ENCODE peak calls at places on chromosome 15, in nine cellular contexts. M is breast epithelium, K is K562, R is stomach, I is HCT116, A is HepG2, Q is endothelial cell of umbilical vein, W is prostate gland, C is transverse colon. G is an unnamed sample.

GRCh38 chr15:78212546-78213424 is 21.6 kb downstream of the ACSBG1 start:
- DNase-seq in M (peak; percentile 51), K (peak; percentile 78), R (peak; percentile 73), I (peak; percentile 41), A (peak; percentile 23), Q (peak; percentile 72), W (peak; percentile 67), C (peak; percentile 84), G (no peak)

GRCh38 chr15:68593341-68593740 is 14.5 kb downstream of the CORO2B start:
- DNase-seq in M (no peak), K (no peak), R (no peak), I (no peak), A (no peak), Q (no peak), W (no peak), C (no peak), G (no peak)

GRCh38 chr15:23035964-23036566 is 3.3 kb downstream of the TUBGCP5 start:
- DNase-seq in M (no peak), K (peak; percentile 80), R (peak; percentile 36), I (peak; percentile 54), A (peak; percentile 62), Q (peak; percentile 46), W (no peak), C (peak; percentile 29), G (peak; percentile 43)

GRCh38 chr15:89672221-89673161 is 6.7 kb downstream of the PLIN1 start:
- DNase-seq in M (no peak), K (no peak), R (no peak), I (no peak), A (no peak), Q (no peak), W (no peak), C (no peak), G (no peak)

GRCh38 chr15:57735406-57735805 is 28.9 kb downstream of the POLR2M start:
- DNase-seq in M (no peak), K (no peak), R (no peak), I (no peak), A (no peak), Q (no peak), W (no peak), C (no peak), G (no peak)

GRCh38 chr15:67100808-67101581 is 35.6 kb downstream of the SMAD3 start:
- DNase-seq in M (no peak), K (no peak), R (no peak), I (no peak), A (no peak), Q (no peak), W (no peak), C (no peak), G (no peak)

GRCh38 chr15:95304874-95305271 is 1025.6 kb upstream of the NR2F2 start:
- DNase-seq in M (no peak), K (no peak), R (no peak), I (no peak), A (no peak), Q (no peak), W (no peak), C (no peak), G (no peak)

GRCh38 chr15:84910928-84911623 is 26.6 kb downstream of the SLC28A1 start:
- DNase-seq in M (peak; percentile 60), K (no peak), R (no peak), I (no peak), A (no peak), Q (no peak), W (no peak), C (peak; percentile 16), G (no peak)

GRCh38 chr15:95106781-95107180 is 875.4 kb downstream of the MCTP2 start:
- DNase-seq in M (no peak), K (no peak), R (no peak), I (no peak), A (no peak), Q (no peak), W (no peak), C (no peak), G (no peak)

GRCh38 chr15:48358229-48358641 is 27.0 kb downstream of the DUT start:
- DNase-seq in M (no peak), K (peak; percentile 19), R (no peak), I (peak; percentile 21), A (no peak), Q (peak; percentile 82), W (no peak), C (no peak), G (no peak)

GRCh38 chr15:52134502-52135144 is 22.0 kb upstream of the BCL2L10 start:
- DNase-seq in M (no peak), K (no peak), R (no peak), I (no peak), A (peak; percentile 93), Q (no peak), W (no peak), C (peak; percentile 36), G (no peak)

GRCh38 chr15:41944313-41944940 is 27.9 kb downstream of the EHD4 start:
- DNase-seq in M (no peak), K (no peak), R (no peak), I (peak; percentile 37), A (peak; percentile 70), Q (peak; percentile 82), W (no peak), C (no peak), G (no peak)

GRCh38 chr15:42010434-42010833 is 10.4 kb downstream of the PLA2G4E start:
- DNase-seq in M (no peak), K (peak; percentile 41), R (no peak), I (peak; percentile 13), A (no peak), Q (no peak), W (no peak), C (no peak), G (no peak)

GRCh38 chr15:66592505-66593218 is 26.9 kb upstream of the LCTL start:
- DNase-seq in M (no peak), K (peak; percentile 80), R (peak; percentile 52), I (no peak), A (no peak), Q (no peak), W (no peak), C (peak; percentile 14), G (no peak)

GRCh38 chr15:46091860-46092450 is 457.1 kb downstream of the SQOR start:
- DNase-seq in M (no peak), K (peak; percentile 34), R (no peak), I (peak; percentile 4), A (peak; percentile 12), Q (peak; percentile 30), W (peak; percentile 19), C (peak; percentile 14), G (no peak)

GRCh38 chr15:33757505-33758211 is 210.6 kb upstream of the CHRM5 start:
- DNase-seq in M (no peak), K (no peak), R (no peak), I (no peak), A (no peak), Q (no peak), W (no peak), C (no peak), G (no peak)
- TF ChIP-seq POLR2AphosphoS5 in M (no peak), K (no peak), R (no peak), I (no peak), A (no peak), Q (no peak), W (no peak), C (no peak), G (no peak)

GRCh38 chr15:80985976-80986375 is 3.6 kb downstream of the MESD start:
- DNase-seq in M (no peak), K (peak; percentile 35), R (no peak), I (no peak), A (no peak), Q (no peak), W (no peak), C (no peak), G (no peak)

GRCh38 chr15:80988148-80988796 is 1.3 kb downstream of the MESD start:
- DNase-seq in M (no peak), K (peak; percentile 63), R (no peak), I (no peak), A (no peak), Q (no peak), W (no peak), C (no peak), G (no peak)

GRCh38 chr15:80989110-80989517 is 505 bp downstream of the MESD start:
- DNase-seq in M (no peak), K (peak; percentile 45), R (no peak), I (no peak), A (no peak), Q (no peak), W (no peak), C (no peak), G (no peak)

GRCh38 chr15:80984856-80985255 is 4.8 kb downstream of the MESD start:
- DNase-seq in M (no peak), K (no peak), R (no peak), I (no peak), A (no peak), Q (no peak), W (no peak), C (peak; percentile 14), G (no peak)

GRCh38 chr15:80986487-80986886 is 3.1 kb downstream of the MESD start:
- DNase-seq in M (no peak), K (no peak), R (no peak), I (no peak), A (no peak), Q (no peak), W (no peak), C (no peak), G (no peak)
- H3K27ac ChIP-seq in M (no peak overlapping the region), K (no peak overlapping the region), R (no peak overlapping the region), I (no peak overlapping the region), A (no peak overlapping the region), Q (no peak overlapping the region), W (no peak overlapping the region), C (no peak overlapping the region), G (no peak overlapping the region)

DNA sequence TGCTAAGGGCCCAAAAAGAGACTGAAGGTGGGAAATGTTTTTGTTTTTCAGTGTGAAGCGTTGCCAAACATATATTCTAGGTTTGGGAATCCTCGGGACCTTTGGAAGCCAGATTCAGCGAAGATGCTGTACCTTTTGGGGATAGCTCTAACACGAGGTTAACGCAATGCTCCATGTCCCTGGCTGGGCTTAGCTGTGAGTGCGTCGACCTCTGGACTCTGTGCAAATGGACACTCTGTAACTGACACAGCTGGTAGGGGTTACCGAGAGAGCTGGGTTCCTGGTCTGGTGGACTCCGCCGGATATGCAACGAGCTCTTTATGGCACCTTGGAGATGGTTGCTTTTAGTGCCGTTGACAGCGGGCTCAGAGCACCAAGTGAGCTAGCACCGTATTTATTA is 724 bp upstream of the SH3GL3 start:
- DNase-seq in M (no peak), K (no peak), R (no peak), I (no peak), A (no peak), Q (no peak), W (no peak), C (no peak), G (no peak)
- H3K4me3 ChIP-seq in M (no peak overlapping the region), K (peak overlapping the region; percentile 62), R (peak overlapping the region; percentile 57), I (no peak overlapping the region), A (no peak overlapping the region), Q (no peak overlapping the region), W (no peak overlapping the region), C (no peak overlapping the region), G (no peak overlapping the region)

DNA sequence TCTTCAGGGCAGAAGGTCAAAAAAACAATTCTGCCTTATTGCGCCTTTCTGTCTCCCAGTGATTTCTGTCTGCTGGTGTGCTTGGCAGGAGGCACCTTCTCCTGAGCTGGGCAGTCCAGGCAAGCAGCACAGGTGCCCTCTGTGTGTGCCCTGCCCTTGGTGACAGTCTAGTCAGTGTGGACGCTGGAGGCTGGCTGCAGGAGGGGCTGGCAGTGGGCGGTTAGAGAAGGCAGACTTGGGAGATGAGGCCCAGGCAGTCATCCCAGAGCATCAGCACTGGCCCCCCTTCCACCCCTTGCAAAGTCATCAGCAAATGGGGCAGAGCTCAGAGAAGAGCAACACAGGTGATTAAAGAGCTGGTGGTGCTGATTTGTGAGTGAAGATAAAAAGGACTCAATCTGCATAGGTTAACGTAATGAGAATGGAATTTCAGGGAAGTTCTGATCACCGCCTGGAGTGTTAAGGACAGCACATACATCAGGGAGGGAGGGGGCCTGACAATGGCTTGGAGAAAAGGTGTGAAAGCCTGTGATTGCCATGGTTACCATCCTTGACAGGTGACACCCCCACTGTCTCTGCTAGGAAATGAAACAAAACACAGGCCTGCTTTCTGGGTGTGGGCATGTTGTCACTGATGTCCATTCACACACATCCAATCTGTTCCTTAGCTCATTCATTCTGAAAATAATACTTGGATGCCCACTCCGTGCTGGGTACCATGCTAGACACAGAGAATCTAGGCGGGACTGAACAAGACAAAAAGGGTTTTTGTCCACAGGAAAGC is 269.6 kb upstream of the ST8SIA2 start:
- DNase-seq in M (no peak), K (no peak), R (no peak), I (no peak), A (no peak), Q (no peak), W (no peak), C (no peak), G (no peak)
- TF ChIP-seq POLR2AphosphoS5 in M (no peak), K (no peak), R (no peak), I (no peak), A (no peak), Q (no peak), W (no peak), C (no peak), G (no peak)

G was measured in Panc1.